ENCODE peak calls at places on chromosomes 5 and 9, in seven cellular contexts. Q is stomach, Z is upper lobe of right lung, X is thoracic aorta, R is astrocyte, J is tibial artery, U is heart left ventricle. I is an unnamed sample.

GRCh38 chr5:178347956-178348355 is 115.4 kb upstream of the PHYKPL start:
- DNase-seq in Q (no peak), Z (peak; percentile 46), X (no peak), R (no peak), J (no peak), U (peak; percentile 21), I (no peak)

GRCh38 chr5:100479079-100479688 is 56.0 kb upstream of the FAM174A start:
- DNase-seq in Q (no peak), Z (no peak), X (no peak), R (peak; percentile 13), J (no peak), U (no peak), I (peak; percentile 9)

GRCh38 chr5:160312139-160312959 is at the start of gene CCNJL:
- DNase-seq in Q (peak; percentile 65), Z (peak; percentile 90), X (no peak), R (peak; percentile 25), J (no peak), U (peak; percentile 71), I (no peak)

GRCh38 chr5:138372225-138372624 is 19.7 kb downstream of the KDM3B start:
- DNase-seq in Q (no peak), Z (no peak), X (no peak), R (no peak), J (no peak), U (no peak), I (no peak)

GRCh38 chr9:33230756-33231691 is 8.9 kb upstream of the SPINK4 start:
- DNase-seq in Q (no peak), Z (no peak), X (no peak), R (no peak), J (no peak), U (no peak), I (no peak)

GRCh38 chr9:114930063-114930812 is at the start of gene TNFSF8:
- DNase-seq in Q (peak; percentile 36), Z (peak; percentile 63), X (no peak), R (no peak), J (no peak), U (no peak), I (peak; percentile 65)

GRCh38 chr9:21825637-21826036 is 23.2 kb downstream of the MTAP start:
- DNase-seq in Q (no peak), Z (no peak), X (no peak), R (no peak), J (no peak), U (no peak), I (no peak)

GRCh38 chr5:102296229-102296817 is at the start of gene SLCO4C1:
- DNase-seq in Q (peak; percentile 69), Z (peak; percentile 97), X (no peak), R (peak; percentile 46), J (peak; percentile 69), U (peak; percentile 71), I (peak; percentile 67)

GRCh38 chr9:124219290-124219605 is 38.5 kb upstream of the NEK6 start:
- DNase-seq in Q (no peak), Z (no peak), X (no peak), R (no peak), J (peak; percentile 11), U (no peak), I (no peak)

GRCh38 chr5:114055318-114055788 is 306.5 kb upstream of the KCNN2 start:
- DNase-seq in Q (peak; percentile 46), Z (peak; percentile 66), X (no peak), R (peak; percentile 23), J (no peak), U (peak; percentile 77), I (no peak)

GRCh38 chr9:113579270-113580040 is 115.9 kb downstream of the RGS3 start:
- DNase-seq in Q (peak; percentile 47), Z (no peak), X (no peak), R (no peak), J (no peak), U (peak; percentile 77), I (peak; percentile 61)

GRCh38 chr5:113067635-113068344 is 91.2 kb downstream of the DCP2 start:
- DNase-seq in Q (no peak), Z (no peak), X (no peak), R (no peak), J (no peak), U (no peak), I (no peak)

GRCh38 chr5:14818931-14819790 is 52.4 kb downstream of the ANKH start:
- DNase-seq in Q (no peak), Z (no peak), X (no peak), R (no peak), J (no peak), U (no peak), I (no peak)

GRCh38 chr9:35907732-35908483 is 1.4 kb upstream of the SPAAR start:
- DNase-seq in Q (peak; percentile 47), Z (peak; percentile 79), X (no peak), R (peak; percentile 90), J (peak; percentile 89), U (peak; percentile 85), I (no peak)

GRCh38 chr5:42993516-42994284 is 46.4 kb downstream of the ANXA2R start:
- DNase-seq in Q (no peak), Z (no peak), X (no peak), R (peak; percentile 86), J (no peak), U (no peak), I (peak; percentile 82)

GRCh38 chr9:89440951-89441654 is 56.8 kb downstream of the SEMA4D start:
- DNase-seq in Q (peak; percentile 78), Z (peak; percentile 77), X (no peak), R (no peak), J (no peak), U (no peak), I (no peak)

GRCh38 chr9:89442016-89442415 is 55.9 kb downstream of the SEMA4D start:
- DNase-seq in Q (no peak), Z (no peak), X (no peak), R (no peak), J (no peak), U (no peak), I (no peak)

GRCh38 chr9:89441655-89441970 is 56.3 kb downstream of the SEMA4D start:
- DNase-seq in Q (no peak), Z (no peak), X (no peak), R (no peak), J (no peak), U (no peak), I (no peak)

GRCh38 chr9:89442981-89443817 is 54.7 kb downstream of the SEMA4D start:
- DNase-seq in Q (no peak), Z (no peak), X (no peak), R (no peak), J (no peak), U (no peak), I (no peak)

GRCh38 chr9:89442501-89442978 is 55.4 kb downstream of the SEMA4D start:
- DNase-seq in Q (no peak), Z (no peak), X (no peak), R (no peak), J (no peak), U (no peak), I (no peak)
- H3K4me1 ChIP-seq in Q (peaks cover 93% of the 10 kb centered on the region), Z (peaks cover 32% of the 10 kb centered on the region), X (no peaks in the 10 kb centered on the region), R (peaks cover 9% of the 10 kb centered on the region), J (no peaks in the 10 kb centered on the region), U (peaks cover 28% of the 10 kb centered on the region), I (peaks cover 98% of the 10 kb centered on the region)

GRCh38 chr9:126504086-126504976 is 109.4 kb upstream of the LMX1B start:
- DNase-seq in Q (no peak), Z (no peak), X (no peak), R (no peak), J (no peak), U (no peak), I (no peak)
- H3K4me1 ChIP-seq in Q (peaks cover 26% of the 10 kb centered on the region), Z (peaks cover 5% of the 10 kb centered on the region), X (peaks cover 17% of the 10 kb centered on the region), R (peaks cover 16% of the 10 kb centered on the region), J (no peaks in the 10 kb centered on the region), U (peaks cover 17% of the 10 kb centered on the region), I (peaks cover 8% of the 10 kb centered on the region)

DNA sequence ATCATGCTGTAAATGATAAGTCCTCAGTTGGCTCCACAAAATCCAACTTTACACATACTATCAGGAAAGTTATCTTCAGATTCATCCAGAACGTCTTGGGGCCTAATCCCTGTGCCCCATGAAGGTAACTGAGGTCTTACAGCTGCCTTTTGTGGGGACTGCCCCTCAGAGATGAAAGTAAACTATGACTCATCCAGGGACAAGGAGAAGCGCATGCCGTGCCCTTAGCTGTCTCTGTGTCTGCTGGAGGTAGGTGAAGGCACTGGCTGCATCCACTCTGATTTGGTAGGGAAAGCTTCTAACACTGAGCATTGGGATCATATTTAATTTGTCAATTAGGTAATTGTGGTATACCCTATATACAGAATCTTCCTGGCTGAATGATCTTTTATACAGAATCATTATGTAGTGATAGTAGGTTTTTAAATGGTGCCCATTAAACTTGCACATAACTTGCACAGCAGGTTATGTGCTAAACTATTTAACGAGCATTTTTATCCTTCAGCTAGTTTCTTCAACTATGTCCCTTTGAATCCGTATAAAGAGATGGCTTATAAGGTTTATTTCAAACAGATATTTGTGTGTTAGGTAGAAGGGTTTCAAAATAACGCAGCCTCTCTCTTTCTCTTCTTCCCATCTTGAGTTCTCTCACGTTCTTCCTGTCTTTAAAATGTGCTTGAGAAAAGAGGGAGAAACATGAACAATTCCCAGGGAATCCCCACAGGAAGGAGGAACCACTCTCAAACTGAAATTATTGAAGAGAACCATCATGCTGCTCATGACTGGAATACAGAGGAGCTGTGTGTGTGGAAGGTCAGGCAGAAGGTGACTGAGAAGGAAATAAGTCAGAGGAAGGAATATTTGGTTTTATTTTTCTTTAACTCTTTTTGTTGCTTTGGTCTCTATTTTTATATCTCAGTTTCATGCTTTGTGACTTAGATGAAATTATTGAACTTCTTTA is 250.9 kb downstream of the CD180 start:
- DNase-seq in Q (no peak), Z (no peak), X (no peak), R (no peak), J (no peak), U (no peak), I (no peak)
- H3K4me1 ChIP-seq in Q (no peaks in the 10 kb centered on the region), Z (no peaks in the 10 kb centered on the region), X (no peaks in the 10 kb centered on the region), R (no peaks in the 10 kb centered on the region), J (no peaks in the 10 kb centered on the region), U (no peaks in the 10 kb centered on the region), I (no peaks in the 10 kb centered on the region)

GRCh38 chr5:68644971-68645370 is 429.4 kb downstream of the PIK3R1 start:
- DNase-seq in Q (no peak), Z (no peak), X (no peak), R (no peak), J (no peak), U (no peak), I (no peak)
- H3K4me1 ChIP-seq in Q (no peaks in the 10 kb centered on the region), Z (no peaks in the 10 kb centered on the region), X (peaks cover 5% of the 10 kb centered on the region), R (no peaks in the 10 kb centered on the region), J (no peaks in the 10 kb centered on the region), U (peaks cover 8% of the 10 kb centered on the region), I (no peaks in the 10 kb centered on the region)

DNA sequence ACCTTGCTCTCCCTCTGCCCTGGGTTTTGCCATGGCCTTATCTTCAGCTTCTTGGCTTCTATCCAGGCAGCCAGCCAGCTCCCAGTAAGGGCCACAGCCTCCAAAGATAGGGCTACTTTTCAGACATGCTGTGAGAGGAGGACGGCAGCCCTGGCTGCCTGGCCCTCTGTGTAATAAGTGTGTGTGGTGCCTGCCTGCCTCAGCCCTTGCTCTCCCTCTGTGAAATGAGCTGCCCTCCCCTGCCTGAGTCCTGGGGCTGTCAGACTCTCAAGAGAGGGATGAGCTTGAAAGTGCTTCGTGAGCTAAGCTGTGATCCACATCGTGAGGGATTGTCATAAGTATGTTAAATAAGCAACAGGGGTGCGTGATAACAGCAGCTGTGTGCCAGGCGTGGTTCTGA is 8.1 kb downstream of the NDST1 start:
- DNase-seq in Q (peak; percentile 83), Z (no peak), X (no peak), R (peak; percentile 63), J (peak; percentile 79), U (peak; percentile 79), I (no peak)
- H3K4me1 ChIP-seq in Q (peaks cover 98% of the 10 kb centered on the region), Z (peaks cover 90% of the 10 kb centered on the region), X (peaks cover 86% of the 10 kb centered on the region), R (peaks cover 65% of the 10 kb centered on the region), J (peaks cover 12% of the 10 kb centered on the region), U (peaks cover 98% of the 10 kb centered on the region), I (no peaks in the 10 kb centered on the region)